ENCODE peak calls at places on chromosomes 12 and 14, in four cellular contexts. A is small intestine; K is uterus; D is CD8-positive, alpha-beta T cell. M is an unnamed sample.

GRCh38 chr12:108306014-108306501 is 33.1 kb downstream of the CMKLR1 start:
- DNase-seq in A (no peak), K (peak), D (no peak), M (no peak)

GRCh38 chr12:65875635-65876034 is 51.4 kb downstream of the HMGA2 start:
- DNase-seq in A (no peak), K (no peak), D (no peak), M (no peak)

GRCh38 chr14:30940886-30941285 is 66.5 kb downstream of the COCH start:
- DNase-seq in A (no peak), K (no peak), D (no peak), M (no peak)

GRCh38 chr14:103121846-103122577 is 1.2 kb upstream of the TNFAIP2 start:
- DNase-seq in A (peak), K (peak), D (no peak), M (no peak)

GRCh38 chr14:71228711-71229110 is 321.5 kb downstream of the PCNX1 start:
- DNase-seq in A (no peak), K (no peak), D (no peak), M (no peak)

GRCh38 chr14:33297565-33297964 is 358.9 kb downstream of the NPAS3 start:
- DNase-seq in A (no peak), K (no peak), D (no peak), M (no peak)

GRCh38 chr12:106585862-106586534 is 3.2 kb downstream of the RFX4 start:
- DNase-seq in A (no peak), K (no peak), D (no peak), M (no peak)

GRCh38 chr14:49893309-49894213 is 679 bp downstream of the ARF6 start:
- DNase-seq in A (peak), K (peak), D (peak), M (peak)

GRCh38 chr12:119990382-119990874 is 1.4 kb downstream of the BICDL1 start:
- DNase-seq in A (no peak), K (no peak), D (no peak), M (no peak)

GRCh38 chr12:80142640-80143039 is 43.3 kb downstream of the OTOGL start:
- DNase-seq in A (no peak), K (no peak), D (no peak), M (no peak)

GRCh38 chr12:119444462-119445044 is 110.0 kb downstream of the CCDC60 start:
- DNase-seq in A (peak), K (peak), D (peak), M (no peak)

GRCh38 chr12:59699408-59700144 is 103.7 kb downstream of the SLC16A7 start:
- DNase-seq in A (no peak), K (no peak), D (no peak), M (no peak)

GRCh38 chr12:103758310-103759089 is 82.5 kb downstream of the NT5DC3 start:
- DNase-seq in A (no peak), K (no peak), D (no peak), M (no peak)

GRCh38 chr12:89286506-89286905 is 65.8 kb downstream of the DUSP6 start:
- DNase-seq in A (no peak), K (no peak), D (no peak), M (no peak)

GRCh38 chr12:627863-628805 is 35.1 kb downstream of the NINJ2 start:
- DNase-seq in A (no peak), K (no peak), D (no peak), M (no peak)

GRCh38 chr12:100675432-100675831 is 101.9 kb downstream of the GAS2L3 start:
- DNase-seq in A (no peak), K (no peak), D (no peak), M (no peak)

GRCh38 chr14:64117671-64118402 is 176.3 kb downstream of the ESR2 start:
- DNase-seq in A (no peak), K (no peak), D (no peak), M (no peak)

GRCh38 chr12:103930787-103931536 is 752 bp downstream of the HSP90B1 start:
- DNase-seq in A (peak), K (peak), D (no peak), M (peak)

GRCh38 chr12:57700317-57700716 is 6.4 kb downstream of the OS9 start:
- DNase-seq in A (no peak), K (no peak), D (no peak), M (no peak)

GRCh38 chr14:77119852-77120251 is 21.7 kb downstream of the ZDHHC22 start:
- DNase-seq in A (no peak), K (no peak), D (no peak), M (no peak)

GRCh38 chr14:101228949-101229541 is 325.5 kb upstream of the RTL1 start:
- DNase-seq in A (no peak), K (peak), D (peak), M (no peak)

GRCh38 chr12:119843100-119843499 is 34.0 kb downstream of the CIT start:
- DNase-seq in A (no peak), K (no peak), D (no peak), M (no peak)

GRCh38 chr12:48556631-48557030 is 13.2 kb downstream of the LALBA start:
- DNase-seq in A (no peak), K (no peak), D (no peak), M (no peak)

GRCh38 chr14:39739796-39740195 is 307.6 kb upstream of the FBXO33 start:
- DNase-seq in A (no peak), K (no peak), D (no peak), M (peak)

GRCh38 chr14:53519137-53519536 is 366.0 kb upstream of the DDHD1 start:
- DNase-seq in A (no peak), K (no peak), D (no peak), M (no peak)

GRCh38 chr14:61420326-61420725 is 98.9 kb downstream of the PRKCH start:
- DNase-seq in A (no peak), K (no peak), D (peak), M (no peak)

GRCh38 chr14:45089813-45090212 is 5.9 kb downstream of the PRPF39 start:
- DNase-seq in A (peak), K (no peak), D (no peak), M (no peak)

GRCh38 chr14:68683326-68683725 is 109.5 kb downstream of the ZFP36L1 start:
- DNase-seq in A (no peak), K (no peak), D (no peak), M (no peak)

GRCh38 chr12:102026728-102027127 is 35.1 kb downstream of the WASHC3 start:
- DNase-seq in A (no peak), K (no peak), D (no peak), M (no peak)

GRCh38 chr14:104152686-104153398 is 14.5 kb downstream of the KIF26A start:
- DNase-seq in A (no peak), K (no peak), D (no peak), M (no peak)

GRCh38 chr14:95237956-95238355 is 80.6 kb upstream of the DICER1 start:
- DNase-seq in A (no peak), K (no peak), D (no peak), M (no peak)

GRCh38 chr12:11719678-11720099 is 70.2 kb downstream of the ETV6 start:
- DNase-seq in A (no peak), K (no peak), D (no peak), M (peak)

GRCh38 chr12:26633591-26634210 is 199.3 kb downstream of the ITPR2 start:
- DNase-seq in A (no peak), K (no peak), D (no peak), M (no peak)

GRCh38 chr14:96582995-96583394 is 80.8 kb downstream of the PAPOLA start:
- DNase-seq in A (no peak), K (no peak), D (no peak), M (no peak)

GRCh38 chr12:116323696-116324386 is 46.3 kb upstream of the MED13L start:
- DNase-seq in A (no peak), K (no peak), D (no peak), M (no peak)

GRCh38 chr12:55687746-55688145 is 20.0 kb downstream of the ITGA7 start:
- DNase-seq in A (no peak), K (no peak), D (no peak), M (no peak)

GRCh38 chr12:112891093-112892024 is 15.4 kb upstream of the OAS1 start:
- DNase-seq in A (no peak), K (no peak), D (no peak), M (no peak)

GRCh38 chr12:8554451-8555195 is 13.9 kb upstream of the CLEC4E start:
- DNase-seq in A (peak), K (no peak), D (no peak), M (no peak)

GRCh38 chr14:50462111-50462510 is 65.4 kb upstream of the CDKL1 start:
- DNase-seq in A (no peak), K (no peak), D (no peak), M (no peak)

DNA sequence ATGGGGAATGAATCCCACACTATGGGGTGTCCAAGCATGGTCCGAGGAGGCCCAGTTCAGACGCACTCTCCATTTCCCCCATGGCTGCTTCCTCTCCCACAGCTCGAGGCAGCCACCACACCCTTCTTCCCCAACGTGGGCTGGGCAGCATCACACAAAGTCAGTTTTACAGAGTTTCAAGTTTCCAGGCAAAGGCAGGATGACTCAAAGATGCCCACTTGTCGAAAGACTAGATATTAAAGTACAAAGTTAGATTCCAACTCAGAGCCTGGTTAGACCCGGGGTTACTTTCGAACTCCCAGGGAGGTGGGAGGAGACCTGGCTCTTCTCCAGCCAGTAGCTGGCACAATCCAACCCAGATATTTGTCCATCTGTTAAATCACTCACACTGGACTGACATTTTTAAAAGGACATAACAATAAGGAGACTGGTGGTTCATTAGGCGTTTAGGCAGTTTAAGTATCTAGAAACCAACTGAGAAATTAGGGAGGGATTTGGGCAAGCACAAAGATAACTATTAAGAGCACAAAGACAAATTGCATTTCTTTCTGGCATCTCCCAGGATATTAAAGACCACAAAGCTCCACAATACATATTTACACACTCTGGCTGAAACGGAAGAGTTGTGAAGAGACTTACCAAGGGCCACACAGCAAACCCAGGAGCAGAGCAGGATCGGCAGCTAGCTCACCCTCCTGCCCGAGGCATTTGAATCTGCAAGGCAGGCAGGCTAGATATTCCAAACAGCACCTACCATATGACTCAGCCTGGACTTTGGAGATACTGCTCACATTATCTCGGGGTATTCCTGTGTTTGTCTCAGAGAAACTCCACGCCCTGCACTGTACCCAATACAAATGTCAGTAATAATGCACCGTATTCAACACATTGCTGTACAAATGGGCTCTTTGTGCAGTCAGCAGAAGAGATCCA is 34.8 kb downstream of the TMCC3 start:
- DNase-seq in A (peak), K (peak), D (no peak), M (no peak)
- H3K27ac ChIP-seq in A (peak), K (peak), D (no peak), M (peak)

DNA sequence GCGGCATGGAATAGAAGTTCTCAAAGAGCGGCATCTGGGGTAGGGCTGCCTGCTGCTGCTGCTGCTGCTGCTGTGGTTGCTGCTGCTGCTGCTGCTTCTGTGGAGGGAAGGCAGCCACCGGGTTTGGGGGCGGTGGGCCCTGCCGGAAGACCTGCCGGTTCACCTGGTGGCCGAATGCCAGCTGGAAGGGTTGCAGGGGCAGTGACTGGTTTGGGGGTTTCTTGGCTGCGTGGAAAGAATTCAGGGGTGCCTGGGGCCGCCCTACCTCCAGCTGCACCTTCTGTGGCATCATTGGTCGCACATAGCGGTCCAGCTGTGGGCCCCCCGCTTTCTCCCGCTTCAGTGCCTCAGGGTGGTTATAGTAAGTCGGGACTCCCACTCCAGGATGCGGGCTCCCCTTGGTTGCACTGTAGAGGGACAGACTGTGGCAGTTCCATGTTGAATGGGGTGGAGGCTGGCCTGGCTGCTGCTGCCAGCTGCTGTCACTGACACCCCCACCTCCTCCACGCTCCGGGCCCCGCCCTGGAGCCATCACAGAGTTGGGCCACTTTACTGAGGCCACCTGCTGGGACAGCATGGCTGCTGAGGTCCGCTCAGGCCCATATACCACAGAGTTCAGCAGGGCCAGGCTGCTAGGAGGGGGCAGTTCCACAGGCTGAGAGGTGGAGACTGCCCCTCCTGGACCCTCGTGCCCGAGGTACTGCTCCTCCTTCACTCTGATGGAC is 25.2 kb upstream of the PNMA1 start:
- DNase-seq in A (no peak), K (no peak), D (no peak), M (no peak)
- H3K27ac ChIP-seq in A (peak), K (peak), D (no peak), M (no peak)

DNA sequence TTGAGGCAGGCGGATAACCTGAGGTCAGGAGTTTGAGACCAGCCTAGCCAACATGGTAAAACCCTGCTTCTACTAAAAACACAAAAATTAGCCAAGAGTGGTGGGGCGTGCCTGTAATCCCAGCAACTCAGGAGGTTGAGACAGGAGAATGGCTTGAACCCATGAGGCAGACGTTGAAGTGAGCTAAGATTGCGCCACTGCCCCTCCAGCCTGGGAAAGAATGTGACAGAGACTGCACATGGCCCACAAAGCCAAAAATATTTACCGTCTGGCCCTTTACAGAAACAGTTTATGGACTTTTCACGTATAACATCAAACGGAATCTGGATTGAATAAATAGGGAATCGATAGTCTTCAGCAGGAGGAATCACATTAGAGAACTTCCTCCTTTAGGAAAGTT is 3.5 kb downstream of the RSRC2 start:
- DNase-seq in A (no peak), K (no peak), D (no peak), M (no peak)
- H3K27ac ChIP-seq in A (no peak), K (no peak), D (no peak), M (no peak)

GRCh38 chr14:74488788-74489397 is 4.2 kb downstream of the NPC2 start:
- DNase-seq in A (peak), K (no peak), D (no peak), M (no peak)
- H3K27ac ChIP-seq in A (no peak), K (no peak), D (no peak), M (no peak)

GRCh38 chr12:6084261-6084968 is 40.1 kb downstream of the VWF start:
- DNase-seq in A (peak), K (peak), D (no peak), M (no peak)

GRCh38 chr12:6085841-6086240 is 38.6 kb downstream of the VWF start:
- DNase-seq in A (no peak), K (no peak), D (no peak), M (no peak)

GRCh38 chr12:6083606-6084005 is 40.9 kb downstream of the VWF start:
- DNase-seq in A (no peak), K (no peak), D (no peak), M (no peak)

GRCh38 chr12:6086316-6086715 is 38.2 kb downstream of the VWF start:
- DNase-seq in A (no peak), K (no peak), D (no peak), M (no peak)

DNA sequence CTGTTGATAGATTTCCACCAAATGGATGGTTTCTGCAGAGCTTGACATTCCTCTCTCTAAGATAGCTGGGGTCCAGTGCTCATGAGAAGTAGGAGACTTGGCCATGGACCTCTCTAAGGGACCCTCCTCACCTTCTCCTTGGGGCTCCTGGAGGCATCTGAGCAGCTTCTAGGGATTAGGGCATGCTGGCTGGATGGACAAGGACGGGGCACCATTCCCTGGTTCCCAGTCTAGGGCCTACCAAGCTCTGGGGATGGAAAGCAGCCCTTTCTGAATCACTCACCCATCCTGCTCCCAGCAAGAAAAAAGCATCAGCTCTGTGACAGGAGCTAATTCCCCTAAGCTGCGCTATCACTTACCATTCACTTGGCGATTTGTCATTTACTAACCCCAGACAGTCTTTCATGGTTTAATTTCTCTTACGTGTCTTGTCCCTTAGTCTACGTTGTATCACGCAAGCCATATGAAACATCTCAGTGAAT is 39.5 kb downstream of the VWF start:
- DNase-seq in A (no peak), K (no peak), D (no peak), M (no peak)
- H3K27ac ChIP-seq in A (no peak), K (peak), D (no peak), M (peak)

DNA sequence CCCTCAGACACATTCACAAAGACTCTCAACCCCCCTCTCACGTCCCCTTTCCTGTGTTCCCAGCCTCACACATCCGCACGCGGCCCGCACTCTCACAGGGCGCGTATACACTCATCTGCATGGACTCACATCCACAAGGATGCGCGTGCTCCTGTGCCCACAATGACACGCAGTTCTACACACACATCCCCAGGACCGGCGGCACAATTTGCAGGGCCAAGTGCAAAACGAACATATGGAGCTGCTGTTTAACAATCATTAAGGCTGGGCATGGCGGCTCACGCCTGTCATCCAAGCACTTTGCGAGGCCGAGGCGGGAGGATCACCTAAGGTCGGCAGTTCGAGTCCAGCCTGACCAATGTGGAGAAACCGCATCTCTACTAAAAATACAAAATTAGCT is 36.4 kb upstream of the EML1 start:
- DNase-seq in A (no peak), K (no peak), D (no peak), M (no peak)
- H3K27ac ChIP-seq in A (no peak), K (no peak), D (no peak), M (no peak)

DNA sequence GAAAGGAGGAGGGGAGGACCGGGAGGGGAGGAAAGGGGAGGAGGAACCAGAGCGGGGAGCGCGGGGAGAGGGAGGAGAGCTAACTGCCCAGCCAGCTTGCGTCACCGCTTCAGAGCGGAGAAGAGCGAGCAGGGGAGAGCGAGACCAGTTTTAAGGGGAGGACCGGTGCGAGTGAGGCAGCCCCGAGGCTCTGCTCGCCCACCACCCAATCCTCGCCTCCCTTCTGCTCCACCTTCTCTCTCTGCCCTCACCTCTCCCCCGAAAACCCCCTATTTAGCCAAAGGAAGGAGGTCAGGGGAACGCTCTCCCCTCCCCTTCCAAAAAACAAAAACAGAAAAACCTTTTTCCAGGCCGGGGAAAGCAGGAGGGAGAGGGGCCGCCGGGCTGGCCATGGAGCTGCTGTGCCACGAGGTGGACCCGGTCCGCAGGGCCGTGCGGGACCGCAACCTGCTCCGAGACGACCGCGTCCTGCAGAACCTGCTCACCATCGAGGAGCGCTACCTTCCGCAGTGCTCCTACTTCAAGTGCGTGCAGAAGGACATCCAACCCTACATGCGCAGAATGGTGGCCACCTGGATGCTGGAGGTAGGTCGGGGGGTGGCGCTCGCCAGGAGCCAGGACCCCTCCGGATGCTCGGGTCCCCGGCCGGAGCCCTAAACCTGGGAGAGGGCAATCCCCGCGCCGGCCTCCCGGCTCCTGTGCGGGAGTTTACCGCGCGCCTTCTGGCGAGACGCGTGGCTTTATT is at the start of gene CCND2:
- DNase-seq in A (peak), K (peak), D (peak), M (no peak)
- H3K27ac ChIP-seq in A (peak), K (peak), D (peak), M (peak)

GRCh38 chr12:111401167-111401605 is 4.5 kb upstream of the SH2B3 start:
- DNase-seq in A (no peak), K (no peak), D (no peak), M (no peak)
- H3K27ac ChIP-seq in A (no peak), K (no peak), D (no peak), M (no peak)

M was measured in caudate nucleus.